ENCODE peak calls at places on chromosomes 11 and 22, in five cellular contexts. One of them, this sample, is unnamed.

GRCh38 chr11:74000307-74000630 is 8.6 kb downstream of the UCP3 start:
- DNase-seq in endothelial cell of umbilical vein: no peak
- DNase-seq in mesenchymal stem cell: no peak
- DNase-seq in fibroblast of lung: no peak
- DNase-seq in mammary epithelial cell: no peak
- DNase-seq in this sample: no peak

GRCh38 chr22:49807780-49808708 is 19.6 kb downstream of the BRD1 start:
- DNase-seq in mammary epithelial cell: no peak
- DNase-seq in mesenchymal stem cell: no peak
- DNase-seq in fibroblast of lung: peak
- DNase-seq in endothelial cell of umbilical vein: peak
- DNase-seq in this sample: no peak

GRCh38 chr11:116420770-116421528 is 351.8 kb downstream of the BUD13 start:
- DNase-seq in mammary epithelial cell: peak
- DNase-seq in endothelial cell of umbilical vein: no peak
- DNase-seq in fibroblast of lung: peak
- DNase-seq in mesenchymal stem cell: no peak
- DNase-seq in this sample: peak

GRCh38 chr11:120210651-120211521 is at the start of gene OAF:
- DNase-seq in mesenchymal stem cell: peak
- DNase-seq in endothelial cell of umbilical vein: peak
- DNase-seq in mammary epithelial cell: peak
- DNase-seq in fibroblast of lung: peak
- DNase-seq in this sample: peak

GRCh38 chr11:92808009-92808408 is 161.4 kb upstream of the MTNR1B start:
- DNase-seq in mesenchymal stem cell: no peak
- DNase-seq in endothelial cell of umbilical vein: no peak
- DNase-seq in fibroblast of lung: no peak
- DNase-seq in mammary epithelial cell: no peak
- DNase-seq in this sample: no peak

GRCh38 chr11:60500276-60500935 is 7.8 kb downstream of the MS4A12 start:
- DNase-seq in mesenchymal stem cell: no peak
- DNase-seq in fibroblast of lung: peak
- DNase-seq in endothelial cell of umbilical vein: no peak
- DNase-seq in mammary epithelial cell: no peak
- DNase-seq in this sample: no peak

GRCh38 chr11:129458756-129459535 is 83.3 kb downstream of the BARX2 start:
- DNase-seq in mammary epithelial cell: no peak
- DNase-seq in fibroblast of lung: no peak
- DNase-seq in endothelial cell of umbilical vein: no peak
- DNase-seq in mesenchymal stem cell: no peak
- DNase-seq in this sample: no peak

GRCh38 chr22:17985606-17986005 is 38.8 kb downstream of the MICAL3 start:
- DNase-seq in fibroblast of lung: no peak
- DNase-seq in endothelial cell of umbilical vein: no peak
- DNase-seq in mesenchymal stem cell: no peak
- DNase-seq in mammary epithelial cell: no peak
- DNase-seq in this sample: no peak

DNA sequence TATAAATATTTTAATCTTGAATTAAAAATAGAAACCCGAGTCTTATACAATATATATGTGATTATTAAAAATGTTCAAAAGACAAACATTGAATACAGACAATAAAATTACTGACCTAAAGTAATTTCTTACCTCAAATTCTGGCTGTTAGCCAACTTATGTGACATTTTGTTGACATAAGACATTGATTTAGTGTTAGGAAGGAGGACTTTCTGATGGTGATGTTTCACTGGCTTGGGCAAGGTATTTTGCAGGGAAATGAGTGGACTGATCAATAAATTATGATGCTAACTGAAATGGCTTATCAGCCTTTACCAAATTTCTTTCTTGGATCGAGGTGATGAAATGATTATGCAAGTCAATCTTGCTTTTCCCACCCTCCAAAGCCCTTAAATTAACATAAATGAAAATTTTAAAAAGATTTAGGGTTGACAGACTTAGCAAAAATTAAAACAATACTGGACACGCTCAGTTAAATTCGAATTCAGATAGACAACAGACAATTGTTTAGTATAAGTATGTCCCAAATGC is 33.2 kb upstream of the FZD4 start:
- DNase-seq in mammary epithelial cell: no peak
- DNase-seq in endothelial cell of umbilical vein: no peak
- DNase-seq in fibroblast of lung: no peak
- DNase-seq in mesenchymal stem cell: no peak
- DNase-seq in this sample: no peak
- H3K4me2 ChIP-seq in mammary epithelial cell: no peak
- H3K4me2 ChIP-seq in endothelial cell of umbilical vein: no peak
- H3K4me2 ChIP-seq in fibroblast of lung: no peak
- H3K4me2 ChIP-seq in mesenchymal stem cell: no peak
- H3K4me2 ChIP-seq in this sample: no peak

GRCh38 chr22:43861529-43861928 is 784 bp downstream of the SULT4A1 start:
- DNase-seq in endothelial cell of umbilical vein: no peak
- DNase-seq in mesenchymal stem cell: no peak
- DNase-seq in mammary epithelial cell: no peak
- DNase-seq in fibroblast of lung: peak
- DNase-seq in this sample: no peak

GRCh38 chr22:43862074-43862881 is at the start of gene SULT4A1:
- DNase-seq in mammary epithelial cell: peak
- DNase-seq in endothelial cell of umbilical vein: no peak
- DNase-seq in mesenchymal stem cell: peak
- DNase-seq in fibroblast of lung: peak
- DNase-seq in this sample: peak

GRCh38 chr22:43860126-43860525 is 2.2 kb downstream of the SULT4A1 start:
- DNase-seq in mammary epithelial cell: no peak
- DNase-seq in fibroblast of lung: no peak
- DNase-seq in mesenchymal stem cell: no peak
- DNase-seq in endothelial cell of umbilical vein: no peak
- DNase-seq in this sample: no peak

GRCh38 chr22:43859621-43860020 is 2.7 kb downstream of the SULT4A1 start:
- DNase-seq in endothelial cell of umbilical vein: no peak
- DNase-seq in mesenchymal stem cell: no peak
- DNase-seq in fibroblast of lung: no peak
- DNase-seq in mammary epithelial cell: no peak
- DNase-seq in this sample: no peak

GRCh38 chr22:43860831-43861230 is 1.5 kb downstream of the SULT4A1 start:
- DNase-seq in endothelial cell of umbilical vein: no peak
- DNase-seq in mammary epithelial cell: no peak
- DNase-seq in fibroblast of lung: no peak
- DNase-seq in mesenchymal stem cell: no peak
- DNase-seq in this sample: no peak
- H3K4me2 ChIP-seq in endothelial cell of umbilical vein: no peak
- H3K4me2 ChIP-seq in mammary epithelial cell: no peak
- H3K4me2 ChIP-seq in fibroblast of lung: no peak
- H3K4me2 ChIP-seq in mesenchymal stem cell: no peak
- H3K4me2 ChIP-seq in this sample: peak

GRCh38 chr22:28984482-28985158 is 77.0 kb downstream of the C22orf31 start:
- DNase-seq in mesenchymal stem cell: no peak
- DNase-seq in fibroblast of lung: no peak
- DNase-seq in endothelial cell of umbilical vein: no peak
- DNase-seq in mammary epithelial cell: no peak
- DNase-seq in this sample: no peak

GRCh38 chr22:28983190-28983589 is 78.4 kb downstream of the C22orf31 start:
- DNase-seq in mammary epithelial cell: peak
- DNase-seq in fibroblast of lung: no peak
- DNase-seq in mesenchymal stem cell: no peak
- DNase-seq in endothelial cell of umbilical vein: no peak
- DNase-seq in this sample: no peak

GRCh38 chr22:28983788-28984441 is 77.7 kb downstream of the C22orf31 start:
- DNase-seq in fibroblast of lung: no peak
- DNase-seq in mammary epithelial cell: peak
- DNase-seq in mesenchymal stem cell: no peak
- DNase-seq in endothelial cell of umbilical vein: no peak
- DNase-seq in this sample: no peak

GRCh38 chr22:28986366-28986765 is 75.3 kb downstream of the C22orf31 start:
- DNase-seq in mesenchymal stem cell: peak
- DNase-seq in mammary epithelial cell: no peak
- DNase-seq in endothelial cell of umbilical vein: no peak
- DNase-seq in fibroblast of lung: peak
- DNase-seq in this sample: no peak

GRCh38 chr22:28985581-28986290 is 75.9 kb downstream of the C22orf31 start:
- DNase-seq in endothelial cell of umbilical vein: no peak
- DNase-seq in fibroblast of lung: peak
- DNase-seq in mammary epithelial cell: no peak
- DNase-seq in mesenchymal stem cell: no peak
- DNase-seq in this sample: no peak
- H3K4me2 ChIP-seq in endothelial cell of umbilical vein: no peak
- H3K4me2 ChIP-seq in fibroblast of lung: no peak
- H3K4me2 ChIP-seq in mammary epithelial cell: no peak
- H3K4me2 ChIP-seq in mesenchymal stem cell: no peak
- H3K4me2 ChIP-seq in this sample: no peak

GRCh38 chr22:30297276-30298004 is 8.1 kb upstream of the CASTOR1 start:
- DNase-seq in mesenchymal stem cell: no peak
- DNase-seq in mammary epithelial cell: no peak
- DNase-seq in fibroblast of lung: no peak
- DNase-seq in endothelial cell of umbilical vein: no peak
- DNase-seq in this sample: no peak
- H3K4me2 ChIP-seq in mesenchymal stem cell: no peak
- H3K4me2 ChIP-seq in mammary epithelial cell: no peak
- H3K4me2 ChIP-seq in fibroblast of lung: no peak
- H3K4me2 ChIP-seq in endothelial cell of umbilical vein: no peak
- H3K4me2 ChIP-seq in this sample: no peak

GRCh38 chr11:17668166-17668565 is 51.2 kb upstream of the MYOD1 start:
- DNase-seq in mammary epithelial cell: no peak
- DNase-seq in mesenchymal stem cell: no peak
- DNase-seq in fibroblast of lung: no peak
- DNase-seq in endothelial cell of umbilical vein: no peak
- DNase-seq in this sample: no peak
- H3K4me2 ChIP-seq in mammary epithelial cell: no peak
- H3K4me2 ChIP-seq in mesenchymal stem cell: no peak
- H3K4me2 ChIP-seq in fibroblast of lung: no peak
- H3K4me2 ChIP-seq in endothelial cell of umbilical vein: no peak
- H3K4me2 ChIP-seq in this sample: no peak